ENCODE peak calls at places on chromosomes 5 and 9, in seven cellular contexts. S is aorta; W is hippocampal formation; V is left colon; H is T follicular helper cell; J is activated CD4-positive, alpha-beta memory T cell treated with anti-CD3 and anti-CD28 coated beads, Interleukin-2, amount 10 ng/mL, durations not matched to agents 7 days and 5 days; N is NCI-H1417. F is an unnamed sample.

GRCh38 chr9:135796784-135797462 is 94.9 kb downstream of the KCNT1 start:
- DNase-seq in W (no peak), H (no peak), J (no peak), N (no peak), S (no peak), V (no peak), F (no peak)

GRCh38 chr9:123834907-123835562 is 94.9 kb downstream of the DENND1A start:
- DNase-seq in V (no peak), W (no peak), J (no peak), N (no peak), H (no peak), S (no peak), F (no peak)

GRCh38 chr9:95764490-95764889 is 111.0 kb upstream of the ERCC6L2 start:
- DNase-seq in J (no peak), N (peak; percentile 56), V (no peak), W (no peak), S (no peak), H (no peak), F (no peak)

GRCh38 chr5:168168978-168169696 is 122.3 kb upstream of the WWC1 start:
- DNase-seq in N (no peak), W (no peak), J (no peak), V (no peak), S (no peak), H (no peak), F (no peak)

GRCh38 chr5:160496334-160496733 is 74.7 kb downstream of the PTTG1 start:
- DNase-seq in V (no peak), W (no peak), S (no peak), N (no peak), J (no peak), H (no peak), F (no peak)

GRCh38 chr9:108844391-108844790 is 11.4 kb downstream of the ACTL7B start:
- DNase-seq in N (peak; percentile 62), V (no peak), H (no peak), W (no peak), S (no peak), J (no peak), F (no peak)

GRCh38 chr5:30209752-30210151 is 983.7 kb upstream of the CDH6 start:
- DNase-seq in S (no peak), H (no peak), W (no peak), J (no peak), N (no peak), V (no peak), F (no peak)

GRCh38 chr9:136437430-136437829 is 2.2 kb downstream of the INPP5E start:
- DNase-seq in V (no peak), H (no peak), W (no peak), N (no peak), S (no peak), J (no peak), F (no peak)

GRCh38 chr9:119588874-119589560 is 219.8 kb upstream of the BRINP1 start:
- DNase-seq in N (peak; percentile 59), J (no peak), S (no peak), H (no peak), W (no peak), V (no peak), F (no peak)

GRCh38 chr9:115989816-115990215 is 163.8 kb upstream of the PAPPA start:
- DNase-seq in V (no peak), N (no peak), W (no peak), H (no peak), S (no peak), J (no peak), F (no peak)

GRCh38 chr9:69276775-69277174 is 48.2 kb upstream of the ENTREP1 start:
- DNase-seq in J (no peak), W (no peak), N (no peak), S (no peak), H (no peak), V (no peak), F (peak; percentile 83)

GRCh38 chr5:179121667-179122111 is 61.5 kb downstream of the ZNF354C start:
- DNase-seq in W (no peak), N (no peak), J (peak; percentile 8), H (no peak), S (no peak), V (no peak), F (peak; percentile 26)

GRCh38 chr5:138632900-138633489 is 57.8 kb upstream of the HSPA9 start:
- DNase-seq in V (peak; percentile 61), H (no peak), N (no peak), J (no peak), S (peak; percentile 85), W (peak; percentile 48), F (peak; percentile 64)

GRCh38 chr9:15144567-15145174 is 162.3 kb downstream of the TTC39B start:
- DNase-seq in W (no peak), H (no peak), S (no peak), J (no peak), V (no peak), N (no peak), F (no peak)

GRCh38 chr5:108312258-108312657 is 69.6 kb downstream of the FBXL17 start:
- DNase-seq in J (no peak), S (no peak), W (no peak), H (no peak), N (no peak), V (no peak), F (no peak)

GRCh38 chr5:97629281-97629680 is 446.2 kb upstream of the RIOK2 start:
- DNase-seq in S (peak; percentile 65), W (no peak), H (no peak), V (no peak), J (no peak), N (no peak), F (peak; percentile 30)

GRCh38 chr5:172299916-172300439 is 16.4 kb upstream of the UBTD2 start:
- DNase-seq in J (no peak), S (no peak), H (no peak), N (no peak), V (no peak), W (no peak), F (no peak)

GRCh38 chr9:87157366-87158031 is 210.2 kb upstream of the GAS1 start:
- DNase-seq in V (no peak), N (no peak), H (no peak), J (no peak), W (no peak), S (no peak), F (no peak)

GRCh38 chr9:76866689-76867088 is 39.2 kb downstream of the PRUNE2 start:
- DNase-seq in N (no peak), S (peak; percentile 62), W (no peak), H (no peak), V (no peak), J (no peak), F (no peak)

GRCh38 chr5:15285901-15286583 is 213.9 kb upstream of the FBXL7 start:
- DNase-seq in N (no peak), J (no peak), W (no peak), S (no peak), H (no peak), V (no peak), F (peak; percentile 33)

GRCh38 chr5:57482671-57483106 is at the start of gene ACTBL2:
- DNase-seq in H (no peak), J (no peak), N (no peak), S (no peak), W (no peak), V (no peak), F (no peak)

GRCh38 chr5:18772475-18772874 is 1138.2 kb downstream of the TAF11L14 start:
- DNase-seq in V (no peak), H (no peak), W (no peak), J (no peak), S (no peak), N (no peak), F (no peak)

GRCh38 chr5:958701-959571 is 49.7 kb upstream of the NKD2 start:
- DNase-seq in V (no peak), W (no peak), N (peak; percentile 79), S (peak; percentile 46), J (no peak), H (no peak), F (peak; percentile 63)

GRCh38 chr9:89473762-89474469 is 24.0 kb downstream of the SEMA4D start:
- DNase-seq in S (no peak), J (no peak), N (peak; percentile 64), W (no peak), H (no peak), V (no peak), F (no peak)